ENCODE peak calls at places on chromosomes 16 and 17, in five cellular contexts. F, S, P, Z and L are unnamed samples.
A peak's percentile ranks its signal among the peaks of the same experiment; 100 is the strongest.

GRCh38 chr17:77615672-77616242 is 342.7 kb upstream of the TNRC6C start:
- DNase-seq in Z (no peak), S (no peak), P (no peak), F (no peak), L (no peak)

GRCh38 chr16:10554569-10554968 is 25.8 kb downstream of the EMP2 start:
- DNase-seq in Z (no peak), F (no peak), P (no peak), S (no peak), L (no peak)

GRCh38 chr17:39923836-39924690 is 3.3 kb downstream of the ORMDL3 start:
- DNase-seq in P (no peak), F (no peak), S (no peak), Z (no peak), L (no peak)

GRCh38 chr17:20092973-20093626 is 83.9 kb downstream of the SPECC1 start:
- DNase-seq in F (no peak), Z (no peak), S (no peak), P (no peak), L (no peak)

GRCh38 chr17:732788-733720 is 658 bp downstream of the TLCD3A start:
- DNase-seq in Z (peak; percentile 72), F (peak; percentile 31), P (peak; percentile 61), S (no peak), L (peak; percentile 77)

GRCh38 chr16:68707341-68708152 is 29.5 kb upstream of the CDH1 start:
- DNase-seq in Z (peak; percentile 86), F (peak; percentile 28), P (peak; percentile 86), S (no peak), L (peak; percentile 85)

GRCh38 chr16:68718596-68718995 is 18.5 kb upstream of the CDH1 start:
- DNase-seq in S (no peak), Z (no peak), F (no peak), P (no peak), L (no peak)

GRCh38 chr17:45895969-45896793 is 1.8 kb downstream of the MAPT start:
- DNase-seq in F (no peak), Z (no peak), S (no peak), P (no peak), L (no peak)

GRCh38 chr17:39028690-39029089 is 61.5 kb upstream of the FBXO47 start:
- DNase-seq in Z (no peak), S (no peak), F (no peak), P (no peak), L (no peak)

GRCh38 chr17:6257339-6257738 is 177.6 kb downstream of the AIPL1 start:
- DNase-seq in F (no peak), Z (no peak), P (no peak), S (no peak), L (no peak)

GRCh38 chr17:27345141-27345904 is 51.4 kb downstream of the WSB1 start:
- DNase-seq in S (no peak), P (no peak), Z (no peak), F (no peak), L (no peak)

GRCh38 chr17:37770631-37771518 is 26.0 kb upstream of the HNF1B start:
- DNase-seq in F (peak; percentile 41), P (peak; percentile 84), S (no peak), Z (peak; percentile 75), L (peak; percentile 80)

GRCh38 chr17:73609078-73609477 is 35.2 kb downstream of the SDK2 start:
- DNase-seq in Z (no peak), P (no peak), F (no peak), S (no peak), L (no peak)

GRCh38 chr16:85686912-85687591 is 1.7 kb downstream of the GINS2 start:
- DNase-seq in S (no peak), P (no peak), Z (peak; percentile 15), F (no peak), L (no peak)

GRCh38 chr17:78664476-78665384 is 87.5 kb upstream of the DNAH17 start:
- DNase-seq in P (no peak), S (no peak), Z (no peak), F (no peak), L (peak; percentile 60)

GRCh38 chr17:73888875-73889274 is 244.6 kb upstream of the SDK2 start:
- DNase-seq in S (no peak), P (no peak), F (peak; percentile 25), Z (no peak), L (no peak)

GRCh38 chr17:60161598-60162330 is 12.0 kb downstream of the CA4 start:
- DNase-seq in P (peak; percentile 50), Z (peak; percentile 62), S (no peak), F (no peak), L (peak; percentile 66)

GRCh38 chr16:2158262-2158638 is 2.7 kb downstream of the TRAF7 start:
- DNase-seq in S (no peak), F (no peak), P (no peak), Z (no peak), L (no peak)
- H3K4me3 ChIP-seq in S (no peak overlapping the region), F (no peak overlapping the region), P (no peak overlapping the region), Z (no peak overlapping the region), L (no peak overlapping the region)

GRCh38 chr16:3147046-3147756 is 12.4 kb downstream of the ZNF213 start:
- DNase-seq in F (no peak), P (no peak), Z (peak; percentile 42), S (no peak), L (no peak)
- H3K4me3 ChIP-seq in F (no peak overlapping the region), P (no peak overlapping the region), Z (no peak overlapping the region), S (no peak overlapping the region), L (no peak overlapping the region)

GRCh38 chr17:41529491-41529915 is 1.4 kb upstream of the KRT19 start:
- DNase-seq in S (no peak), Z (no peak), F (no peak), P (no peak), L (no peak)
- H3K4me3 ChIP-seq in S (no peak overlapping the region), Z (no peak overlapping the region), F (no peak overlapping the region), P (no peak overlapping the region), L (no peak overlapping the region)

DNA sequence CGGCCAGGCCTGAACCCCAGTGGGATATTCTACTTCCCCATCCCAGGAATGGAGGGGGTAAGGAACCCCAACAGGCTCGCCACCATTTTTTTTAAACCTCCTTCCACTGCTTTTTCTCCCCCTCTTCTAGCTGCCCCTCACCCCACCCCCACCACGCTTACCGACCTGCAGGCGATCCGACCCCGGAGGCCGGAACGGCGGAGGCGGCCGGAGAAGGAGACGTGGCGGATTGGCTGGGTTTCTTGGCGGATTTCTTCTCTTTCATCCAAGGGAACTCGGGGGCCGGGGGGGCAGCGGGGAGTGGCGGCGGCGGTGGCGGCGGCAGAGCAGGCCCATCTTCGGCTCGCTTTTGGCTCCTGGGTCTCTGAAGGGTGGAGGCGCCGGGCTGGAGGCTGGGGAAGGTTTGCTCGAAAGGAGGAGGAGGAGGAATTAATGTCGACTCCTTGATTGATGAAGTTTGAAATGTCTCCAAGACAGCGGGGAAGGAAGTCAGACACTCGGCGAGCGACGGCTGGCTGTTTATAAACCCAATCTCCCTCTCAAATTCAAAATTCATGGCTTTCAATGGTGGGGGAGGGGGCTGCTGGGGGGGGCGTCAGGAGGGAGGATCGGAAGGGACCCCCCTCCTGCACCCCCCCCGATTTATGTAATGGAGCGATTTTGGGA is 420 bp downstream of the HOXB2 start:
- DNase-seq in P (peak; percentile 62), Z (peak; percentile 73), S (no peak), F (peak; percentile 82), L (peak; percentile 81)
- H3K4me3 ChIP-seq in P (peak overlapping the region; percentile 67), Z (peak overlapping the region; percentile 58), S (peak overlapping the region; percentile 84), F (peak overlapping the region; percentile 67), L (peak overlapping the region; percentile 62)